ENCODE peak calls at places on chromosomes 13 and 19, in six cellular contexts. One of them, this sample, is unnamed.

GRCh38 chr13:64538711-64539110 is 2691.4 kb downstream of the PCDH9 start:
- DNase-seq in stromal cell of bone marrow: peak; percentile 36
- DNase-seq in transverse colon: no peak
- DNase-seq in stimulated activated CD8-positive, alpha-beta memory T cell treated with anti-CD3 and anti-CD28 coated beads, Interleukin-12 subunit alpha, Interleukin-12 subunit beta, amount 100 ng/mL, for 4 hours: no peak
- DNase-seq in SHP77 treated with DMSO at 0.1 percent for 48 hours: no peak
- DNase-seq in mesendoderm: no peak
- DNase-seq in this sample: no peak

GRCh38 chr13:51585696-51586095 is 1.4 kb downstream of the WDFY2 start:
- DNase-seq in stromal cell of bone marrow: no peak
- DNase-seq in transverse colon: no peak
- DNase-seq in stimulated activated CD8-positive, alpha-beta memory T cell treated with anti-CD3 and anti-CD28 coated beads, Interleukin-12 subunit alpha, Interleukin-12 subunit beta, amount 100 ng/mL, for 4 hours: no peak
- DNase-seq in SHP77 treated with DMSO at 0.1 percent for 48 hours: no peak
- DNase-seq in mesendoderm: no peak
- DNase-seq in this sample: no peak

GRCh38 chr19:41995959-41996797 is 2.1 kb upstream of the ATP1A3 start:
- DNase-seq in stromal cell of bone marrow: no peak
- DNase-seq in transverse colon: no peak
- DNase-seq in stimulated activated CD8-positive, alpha-beta memory T cell treated with anti-CD3 and anti-CD28 coated beads, Interleukin-12 subunit alpha, Interleukin-12 subunit beta, amount 100 ng/mL, for 4 hours: no peak
- DNase-seq in SHP77 treated with DMSO at 0.1 percent for 48 hours: no peak
- DNase-seq in mesendoderm: peak; percentile 89
- DNase-seq in this sample: peak; percentile 28

GRCh38 chr19:3062165-3063105 is at the start of gene TLE5:
- DNase-seq in stromal cell of bone marrow: no peak
- DNase-seq in transverse colon: peak; percentile 80
- DNase-seq in stimulated activated CD8-positive, alpha-beta memory T cell treated with anti-CD3 and anti-CD28 coated beads, Interleukin-12 subunit alpha, Interleukin-12 subunit beta, amount 100 ng/mL, for 4 hours: peak; percentile 59
- DNase-seq in SHP77 treated with DMSO at 0.1 percent for 48 hours: no peak
- DNase-seq in mesendoderm: peak; percentile 38
- DNase-seq in this sample: peak; percentile 74

GRCh38 chr13:24216176-24216575 is 55.7 kb downstream of the SPATA13 start:
- DNase-seq in stromal cell of bone marrow: no peak
- DNase-seq in transverse colon: no peak
- DNase-seq in stimulated activated CD8-positive, alpha-beta memory T cell treated with anti-CD3 and anti-CD28 coated beads, Interleukin-12 subunit alpha, Interleukin-12 subunit beta, amount 100 ng/mL, for 4 hours: no peak
- DNase-seq in SHP77 treated with DMSO at 0.1 percent for 48 hours: no peak
- DNase-seq in mesendoderm: no peak
- DNase-seq in this sample: no peak

GRCh38 chr13:47478985-47479384 is 522.1 kb downstream of the SUCLA2 start:
- DNase-seq in stromal cell of bone marrow: no peak
- DNase-seq in transverse colon: no peak
- DNase-seq in stimulated activated CD8-positive, alpha-beta memory T cell treated with anti-CD3 and anti-CD28 coated beads, Interleukin-12 subunit alpha, Interleukin-12 subunit beta, amount 100 ng/mL, for 4 hours: no peak
- DNase-seq in SHP77 treated with DMSO at 0.1 percent for 48 hours: no peak
- DNase-seq in mesendoderm: no peak
- DNase-seq in this sample: no peak

GRCh38 chr19:11160119-11160768 is 4.7 kb upstream of the SPC24 start:
- DNase-seq in stromal cell of bone marrow: no peak
- DNase-seq in transverse colon: no peak
- DNase-seq in stimulated activated CD8-positive, alpha-beta memory T cell treated with anti-CD3 and anti-CD28 coated beads, Interleukin-12 subunit alpha, Interleukin-12 subunit beta, amount 100 ng/mL, for 4 hours: no peak
- DNase-seq in SHP77 treated with DMSO at 0.1 percent for 48 hours: no peak
- DNase-seq in mesendoderm: no peak
- DNase-seq in this sample: no peak

GRCh38 chr13:51797664-51798488 is 6.1 kb downstream of the DHRS12 start:
- DNase-seq in stromal cell of bone marrow: no peak
- DNase-seq in transverse colon: peak; percentile 51
- DNase-seq in stimulated activated CD8-positive, alpha-beta memory T cell treated with anti-CD3 and anti-CD28 coated beads, Interleukin-12 subunit alpha, Interleukin-12 subunit beta, amount 100 ng/mL, for 4 hours: no peak
- DNase-seq in SHP77 treated with DMSO at 0.1 percent for 48 hours: peak; percentile 25
- DNase-seq in mesendoderm: peak; percentile 94
- DNase-seq in this sample: peak; percentile 69

GRCh38 chr13:24203726-24204295 is 43.3 kb downstream of the SPATA13 start:
- DNase-seq in stromal cell of bone marrow: no peak
- DNase-seq in transverse colon: no peak
- DNase-seq in stimulated activated CD8-positive, alpha-beta memory T cell treated with anti-CD3 and anti-CD28 coated beads, Interleukin-12 subunit alpha, Interleukin-12 subunit beta, amount 100 ng/mL, for 4 hours: no peak
- DNase-seq in SHP77 treated with DMSO at 0.1 percent for 48 hours: no peak
- DNase-seq in mesendoderm: no peak
- DNase-seq in this sample: no peak